ENCODE peak calls at places on chromosomes 11 and 22, in seven cellular contexts. U, L, N, I, O, W and P are unnamed samples.

GRCh38 chr11:86067230-86068137 is 1.4 kb downstream of the PICALM start:
- DNase-seq in U (no peak), L (peak; percentile 46), N (peak; percentile 28), I (no peak), O (no peak), W (no peak), P (no peak)

GRCh38 chr11:108561535-108561991 is 32.0 kb downstream of the EXPH5 start:
- DNase-seq in U (peak; percentile 17), L (no peak), N (no peak), I (no peak), O (no peak), W (no peak), P (no peak)

GRCh38 chr11:66970808-66971442 is 4.2 kb upstream of the C11orf86 start:
- DNase-seq in U (peak; percentile 100), L (no peak), N (no peak), I (no peak), O (no peak), W (peak; percentile 47), P (no peak)

GRCh38 chr11:26621147-26621546 is 49.1 kb upstream of the MUC15 start:
- DNase-seq in U (peak; percentile 81), L (no peak), N (no peak), I (no peak), O (no peak), W (no peak), P (no peak)

GRCh38 chr22:36467946-36468345 is 13.5 kb downstream of the TXN2 start:
- DNase-seq in U (peak; percentile 77), L (no peak), N (no peak), I (no peak), O (no peak), W (no peak), P (no peak)

GRCh38 chr22:16717699-16718558 is 107.3 kb downstream of the XKR3 start:
- DNase-seq in U (no peak), L (no peak), N (no peak), I (no peak), O (no peak), W (no peak), P (no peak)

GRCh38 chr11:114135737-114136151 is 76.2 kb downstream of the ZBTB16 start:
- DNase-seq in U (no peak), L (no peak), N (no peak), I (no peak), O (no peak), W (no peak), P (no peak)

GRCh38 chr11:116958246-116958645 is 120.8 kb upstream of the APOA1 start:
- DNase-seq in U (no peak), L (no peak), N (no peak), I (no peak), O (no peak), W (no peak), P (no peak)

GRCh38 chr11:16883179-16883578 is 131.0 kb downstream of the PLEKHA7 start:
- DNase-seq in U (no peak), L (peak; percentile 29), N (no peak), I (no peak), O (no peak), W (no peak), P (peak; percentile 34)

GRCh38 chr11:43504316-43504950 is 145.7 kb downstream of the TTC17 start:
- DNase-seq in U (no peak), L (peak; percentile 12), N (peak; percentile 4), I (peak; percentile 16), O (no peak), W (peak; percentile 61), P (no peak)

GRCh38 chr11:7579226-7579825 is 65.5 kb downstream of the PPFIBP2 start:
- DNase-seq in U (no peak), L (no peak), N (no peak), I (no peak), O (no peak), W (no peak), P (no peak)

GRCh38 chr22:20584872-20585639 is 77.6 kb downstream of the MED15 start:
- DNase-seq in U (no peak), L (no peak), N (no peak), I (no peak), O (no peak), W (no peak), P (no peak)

GRCh38 chr11:20156280-20156875 is 3.9 kb downstream of the DBX1 start:
- DNase-seq in U (no peak), L (peak; percentile 12), N (no peak), I (no peak), O (peak; percentile 72), W (no peak), P (no peak)

GRCh38 chr22:32847067-32847491 is 45.6 kb downstream of the TIMP3 start:
- DNase-seq in U (no peak), L (peak; percentile 22), N (no peak), I (no peak), O (no peak), W (no peak), P (no peak)

GRCh38 chr11:15327786-15328231 is 213.1 kb downstream of the INSC start:
- DNase-seq in U (no peak), L (peak; percentile 77), N (peak; percentile 1), I (peak; percentile 77), O (no peak), W (peak; percentile 59), P (peak; percentile 59)

GRCh38 chr11:122695076-122695620 is 39.6 kb downstream of the UBASH3B start:
- DNase-seq in U (no peak), L (no peak), N (no peak), I (no peak), O (no peak), W (no peak), P (no peak)

GRCh38 chr11:77842451-77843121 is 21.6 kb downstream of the AAMDC start:
- DNase-seq in U (no peak), L (no peak), N (no peak), I (no peak), O (no peak), W (no peak), P (no peak)

GRCh38 chr11:33530824-33531223 is 169.8 kb downstream of the C11orf91 start:
- DNase-seq in U (no peak), L (no peak), N (no peak), I (no peak), O (no peak), W (no peak), P (no peak)

GRCh38 chr22:35761037-35761436 is 43.4 kb downstream of the APOL5 start:
- DNase-seq in U (no peak), L (no peak), N (no peak), I (no peak), O (no peak), W (no peak), P (no peak)

GRCh38 chr11:60970369-60970774 is 1.1 kb upstream of the CD6 start:
- DNase-seq in U (no peak), L (peak; percentile 80), N (peak; percentile 66), I (peak; percentile 40), O (peak; percentile 88), W (peak; percentile 73), P (peak; percentile 79)

GRCh38 chr11:21965221-21965620 is 227.7 kb upstream of the ANO5 start:
- DNase-seq in U (no peak), L (no peak), N (no peak), I (no peak), O (no peak), W (no peak), P (no peak)

GRCh38 chr11:59708537-59708936 is 5.1 kb downstream of the OR10V1 start:
- DNase-seq in U (no peak), L (no peak), N (no peak), I (no peak), O (no peak), W (no peak), P (no peak)

GRCh38 chr11:2685051-2685450 is 14.7 kb downstream of the KCNQ1OT1 start:
- DNase-seq in U (no peak), L (no peak), N (no peak), I (no peak), O (no peak), W (no peak), P (no peak)

GRCh38 chr22:23530766-23531282 is 49.3 kb downstream of the IGLL1 start:
- DNase-seq in U (no peak), L (no peak), N (no peak), I (no peak), O (no peak), W (peak; percentile 32), P (no peak)

GRCh38 chr22:23531966-23532735 is 47.9 kb downstream of the IGLL1 start:
- DNase-seq in U (no peak), L (no peak), N (no peak), I (no peak), O (no peak), W (peak; percentile 36), P (no peak)

GRCh38 chr22:23530106-23530505 is 50.0 kb downstream of the IGLL1 start:
- DNase-seq in U (no peak), L (no peak), N (no peak), I (no peak), O (no peak), W (peak; percentile 47), P (no peak)

GRCh38 chr22:23532756-23533155 is 47.3 kb downstream of the IGLL1 start:
- DNase-seq in U (no peak), L (no peak), N (no peak), I (no peak), O (no peak), W (peak; percentile 37), P (no peak)

GRCh38 chr22:23531283-23531921 is 48.7 kb downstream of the IGLL1 start:
- DNase-seq in U (no peak), L (no peak), N (no peak), I (no peak), O (no peak), W (peak; percentile 43), P (no peak)
- TF ChIP-seq CTCF in U (no peak), L (no peak), N (no peak), I (no peak), O (no peak), W (no peak), P (no peak)

DNA sequence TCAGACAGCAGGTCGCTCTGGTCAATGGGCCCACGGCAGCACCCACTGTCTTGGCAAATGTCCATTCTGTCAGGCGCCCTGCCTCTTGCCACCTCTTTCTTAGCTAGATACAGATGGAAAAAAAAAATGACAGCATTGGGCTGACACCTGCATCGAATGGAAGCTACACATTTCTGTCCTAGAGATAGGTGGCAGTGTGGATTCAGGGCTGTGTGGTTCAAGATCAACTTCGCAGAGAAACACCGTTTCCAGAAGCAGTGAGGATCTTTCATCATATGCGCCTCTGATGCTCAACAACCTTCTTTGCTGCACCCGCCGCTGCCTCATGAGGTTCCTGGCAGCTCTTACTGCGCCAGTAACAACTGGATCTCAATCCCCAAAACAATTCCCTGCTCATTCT is 236.3 kb downstream of the KIRREL3 start:
- DNase-seq in U (no peak), L (no peak), N (no peak), I (no peak), O (no peak), W (no peak), P (no peak)
- TF ChIP-seq CTCF in U (no peak), L (no peak), N (no peak), I (no peak), O (no peak), W (no peak), P (no peak)

GRCh38 chr22:38504731-38505594 is 1.1 kb downstream of the DDX17 start:
- DNase-seq in U (no peak), L (peak; percentile 63), N (peak; percentile 68), I (no peak), O (peak; percentile 66), W (peak; percentile 54), P (peak; percentile 63)
- TF ChIP-seq CTCF in U (no peak), L (no peak), N (no peak), I (no peak), O (no peak), W (no peak), P (no peak)

DNA sequence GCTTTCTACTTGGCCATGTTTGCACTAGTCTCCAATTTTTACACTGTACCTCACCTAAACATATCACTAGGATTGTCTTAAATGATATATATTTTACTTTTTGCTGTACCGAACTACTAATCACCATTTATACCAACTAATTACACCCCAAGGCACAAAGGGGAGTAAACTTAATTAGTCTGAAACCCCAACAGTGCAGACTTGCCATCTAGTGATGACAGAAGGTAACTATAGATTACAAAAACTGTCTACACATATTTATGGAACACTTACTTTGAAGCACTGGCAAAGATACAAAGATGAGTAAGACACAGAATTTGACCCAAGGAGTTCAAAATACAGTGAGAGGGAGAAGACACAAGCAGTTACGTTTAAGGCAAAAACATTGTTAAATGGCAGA is 139.7 kb downstream of the CNTN5 start:
- DNase-seq in U (no peak), L (no peak), N (no peak), I (no peak), O (no peak), W (no peak), P (no peak)
- TF ChIP-seq CTCF in U (no peak), L (no peak), N (no peak), I (no peak), O (no peak), W (no peak), P (no peak)